ENCODE peak calls at places on chromosomes 7 and 10, in seven cellular contexts. F, E, P, M, J, I and Y are unnamed samples.

GRCh38 chr10:116767235-116767634 is 24.9 kb upstream of the HSPA12A start:
- ATAC-seq in M (no peak), I (no peak), J (no peak), E (peak; percentile 82), P (no peak), F (no peak), Y (peak; percentile 58)

GRCh38 chr7:22064816-22065215 is 119.1 kb upstream of the CDCA7L start:
- ATAC-seq in F (no peak), P (no peak), J (no peak), E (no peak), I (no peak), M (no peak), Y (no peak)

GRCh38 chr7:149087366-149087765 is 3.2 kb downstream of the ZNF786 start:
- ATAC-seq in F (no peak), M (no peak), E (no peak), I (no peak), J (no peak), P (no peak), Y (no peak)

GRCh38 chr10:114332808-114333207 is 71.5 kb downstream of the AFAP1L2 start:
- ATAC-seq in P (no peak), I (no peak), F (no peak), J (no peak), M (no peak), E (no peak), Y (peak; percentile 42)

GRCh38 chr10:499991-500390 is 189.5 kb downstream of the DIP2C start:
- ATAC-seq in M (no peak), P (no peak), F (no peak), I (no peak), E (no peak), J (no peak), Y (no peak)

GRCh38 chr10:77649333-77650331 is 12.0 kb upstream of the KCNMA1 start:
- ATAC-seq in I (no peak), E (no peak), J (no peak), P (no peak), M (no peak), F (no peak), Y (no peak)

GRCh38 chr7:36749282-36749960 is 25.1 kb upstream of the AOAH start:
- ATAC-seq in J (no peak), P (no peak), M (no peak), F (no peak), I (no peak), E (peak; percentile 20), Y (no peak)

GRCh38 chr10:70509376-70509775 is 30.8 kb downstream of the PALD1 start:
- ATAC-seq in F (no peak), M (peak; percentile 7), I (no peak), J (no peak), E (peak; percentile 63), P (no peak), Y (peak; percentile 33)

GRCh38 chr10:92691591-92692084 is 1.9 kb downstream of the HHEX start:
- ATAC-seq in M (peak; percentile 24), I (no peak), E (peak; percentile 35), J (no peak), P (no peak), F (peak; percentile 19), Y (no peak)